ENCODE peak calls at places on chromosomes 5 and 9, in eight cellular contexts. I, V, Z, U, M, S, Q and A are unnamed samples.

GRCh38 chr5:148406406-148406805 is 22.6 kb downstream of the FBXO38 start:
- DNase-seq in Q (no peak), S (no peak), V (no peak), I (no peak), U (no peak), M (no peak), Z (no peak), A (no peak)

GRCh38 chr5:138643040-138643791 is 68.0 kb upstream of the HSPA9 start:
- DNase-seq in Q (no peak), Z (no peak), M (no peak), U (no peak), V (no peak), S (no peak), I (no peak), A (peak)

GRCh38 chr5:139711852-139712171 is 63.7 kb downstream of the CXXC5 start:
- DNase-seq in I (peak), Z (no peak), U (peak), M (no peak), V (no peak), Q (no peak), S (peak), A (no peak)

GRCh38 chr9:86534572-86535258 is 180.5 kb upstream of the TUT7 start:
- DNase-seq in S (no peak), Z (no peak), I (no peak), U (no peak), V (no peak), M (no peak), Q (no peak), A (no peak)

GRCh38 chr9:130110166-130110565 is 56.5 kb downstream of the GPR107 start:
- DNase-seq in U (no peak), I (no peak), M (no peak), Z (no peak), Q (no peak), S (no peak), V (no peak), A (no peak)

GRCh38 chr5:132812949-132813598 is at the start of gene SOWAHA:
- DNase-seq in Q (no peak), I (no peak), Z (no peak), U (no peak), M (no peak), S (no peak), V (no peak), A (no peak)

GRCh38 chr5:144076521-144077083 is 93.9 kb downstream of the YIPF5 start:
- DNase-seq in Q (no peak), S (no peak), V (no peak), M (no peak), I (no peak), Z (no peak), U (no peak), A (no peak)

GRCh38 chr5:4906821-4907220 is 233.3 kb upstream of the ADAMTS16 start:
- DNase-seq in I (no peak), Q (no peak), M (no peak), S (no peak), U (peak), V (no peak), Z (no peak), A (no peak)

GRCh38 chr9:117448066-117448465 is 33.2 kb upstream of the ASTN2 start:
- DNase-seq in Z (no peak), M (no peak), Q (no peak), S (no peak), V (peak), I (no peak), U (no peak), A (no peak)

GRCh38 chr9:110532908-110533665 is 46.5 kb downstream of the SVEP1 start:
- DNase-seq in I (no peak), M (no peak), V (peak), Z (no peak), U (no peak), Q (no peak), S (no peak), A (no peak)

GRCh38 chr5:109805472-109805871 is 115.7 kb downstream of the MAN2A1 start:
- DNase-seq in Z (no peak), M (no peak), S (no peak), Q (no peak), V (peak), U (no peak), I (no peak), A (no peak)

GRCh38 chr5:12017037-12017436 is 112.8 kb upstream of the CTNND2 start:
- DNase-seq in V (no peak), S (no peak), Z (no peak), I (no peak), U (no peak), Q (no peak), M (no peak), A (no peak)

GRCh38 chr9:120214331-120214730 is 365.6 kb downstream of the CDK5RAP2 start:
- DNase-seq in U (no peak), Z (no peak), I (no peak), Q (no peak), V (no peak), S (no peak), M (no peak), A (no peak)

GRCh38 chr5:90014420-90014819 is 395.1 kb downstream of the CETN3 start:
- DNase-seq in Q (no peak), Z (no peak), S (no peak), I (no peak), U (no peak), M (no peak), V (no peak), A (no peak)

GRCh38 chr5:137370511-137371071 is 128.5 kb downstream of the SPOCK1 start:
- DNase-seq in M (peak), S (no peak), U (peak), V (peak), Q (no peak), Z (no peak), I (peak), A (no peak)

GRCh38 chr5:104913840-104914239 is 1351.3 kb upstream of the NUDT12 start:
- DNase-seq in I (no peak), Z (no peak), M (no peak), V (no peak), S (no peak), U (no peak), Q (no peak), A (no peak)

GRCh38 chr5:125257057-125257970 is 510.9 kb upstream of the ZNF608 start:
- DNase-seq in S (no peak), U (peak), V (no peak), Z (no peak), I (no peak), Q (no peak), M (no peak), A (no peak)

GRCh38 chr5:41043109-41043747 is 27.9 kb downstream of the MROH2B start:
- DNase-seq in Q (no peak), M (no peak), V (no peak), I (no peak), S (no peak), Z (no peak), U (no peak), A (no peak)

GRCh38 chr9:2621678-2622360 is at the start of gene VLDLR:
- DNase-seq in M (no peak), I (peak), U (peak), Q (peak), Z (no peak), V (peak), S (peak), A (peak)

GRCh38 chr5:122999947-123000563 is 36.5 kb downstream of the PPIC start:
- DNase-seq in V (peak), S (no peak), U (peak), M (peak), Q (peak), Z (no peak), I (peak), A (no peak)

GRCh38 chr5:138438003-138438723 is 694 bp upstream of the REEP2 start:
- DNase-seq in V (no peak), S (no peak), Q (no peak), U (no peak), Z (no peak), I (no peak), M (no peak), A (no peak)

GRCh38 chr9:131276891-131277672 is 772 bp upstream of the FAM78A start:
- DNase-seq in V (no peak), M (no peak), Z (peak), U (peak), S (peak), Q (peak), I (no peak), A (peak)

GRCh38 chr5:147558826-147559225 is 49.0 kb upstream of the DPYSL3 start:
- DNase-seq in Q (no peak), S (no peak), I (peak), Z (no peak), U (peak), V (peak), M (peak), A (peak)

GRCh38 chr5:90097082-90097477 is 312.5 kb downstream of the CETN3 start:
- DNase-seq in I (no peak), Z (no peak), Q (no peak), V (no peak), U (no peak), M (no peak), S (no peak), A (no peak)